ENCODE peak calls at places on chromosomes 5 and 9, in four cellular contexts. R is HepG2, I is WTC11, Z is SK-N-SH. F is an unnamed sample.

GRCh38 chr5:82384025-82384750 is 106.0 kb upstream of the RPS23 start:
- DNase-seq in R (no peak), I (no peak), Z (no peak), F (no peak)

GRCh38 chr5:137570070-137570469 is 70.9 kb upstream of the SPOCK1 start:
- DNase-seq in R (no peak), I (no peak), Z (no peak), F (no peak)

GRCh38 chr9:114958021-114958846 is 27.8 kb upstream of the TNFSF8 start:
- DNase-seq in R (no peak), I (no peak), Z (no peak), F (no peak)

GRCh38 chr5:95284512-95285405 is at the start of gene MCTP1:
- DNase-seq in R (no peak), I (peak; percentile 59), Z (peak; percentile 60), F (no peak)

GRCh38 chr9:23123048-23123632 is 676.5 kb downstream of the DMRTA1 start:
- DNase-seq in R (peak; percentile 5), I (peak; percentile 35), Z (peak; percentile 13), F (no peak)

GRCh38 chr5:55645304-55645703 is 66.8 kb downstream of the SLC38A9 start:
- DNase-seq in R (no peak), I (no peak), Z (no peak), F (no peak)

GRCh38 chr5:31194892-31195291 is 1.4 kb downstream of the CDH6 start:
- DNase-seq in R (no peak), I (no peak), Z (no peak), F (no peak)

GRCh38 chr5:119327018-119327417 is 28.8 kb upstream of the TNFAIP8 start:
- DNase-seq in R (no peak), I (no peak), Z (no peak), F (peak; percentile 53)

GRCh38 chr9:127176631-127177030 is 54.2 kb upstream of the ANGPTL2 start:
- DNase-seq in R (no peak), I (peak; percentile 1), Z (no peak), F (no peak)

GRCh38 chr5:142432369-142432863 is 107.6 kb upstream of the SPRY4 start:
- DNase-seq in R (no peak), I (no peak), Z (no peak), F (no peak)

GRCh38 chr5:633521-633955 is 21.4 kb downstream of the CEP72 start:
- DNase-seq in R (no peak), I (no peak), Z (no peak), F (no peak)

GRCh38 chr5:140548300-140548688 is 832 bp downstream of the EIF4EBP3 start:
- DNase-seq in R (no peak), I (no peak), Z (no peak), F (no peak)

GRCh38 chr9:133643362-133643755 is 7.2 kb downstream of the DBH start:
- DNase-seq in R (no peak), I (no peak), Z (no peak), F (no peak)

GRCh38 chr5:160449458-160449857 is 27.8 kb downstream of the PTTG1 start:
- DNase-seq in R (no peak), I (no peak), Z (no peak), F (no peak)

GRCh38 chr9:134666208-134666607 is 24.6 kb downstream of the COL5A1 start:
- DNase-seq in R (no peak), I (no peak), Z (no peak), F (no peak)

GRCh38 chr5:14745753-14746152 is 81.2 kb downstream of the OTULIN start:
- DNase-seq in R (no peak), I (no peak), Z (no peak), F (no peak)

GRCh38 chr5:378301-378891 is 56.9 kb downstream of the AHRR start:
- DNase-seq in R (no peak), I (no peak), Z (peak; percentile 4), F (no peak)

GRCh38 chr9:97848582-97849237 is 4.3 kb upstream of the FOXE1 start:
- DNase-seq in R (no peak), I (no peak), Z (no peak), F (no peak)

GRCh38 chr9:88789785-88790184 is 201.5 kb upstream of the S1PR3 start:
- DNase-seq in R (no peak), I (no peak), Z (no peak), F (no peak)

GRCh38 chr5:170503970-170504525 is at the start of gene KCNIP1:
- DNase-seq in R (no peak), I (peak; percentile 69), Z (peak; percentile 93), F (no peak)

GRCh38 chr5:1297243-1297642 is 2.4 kb upstream of the TERT start:
- DNase-seq in R (no peak), I (no peak), Z (no peak), F (no peak)

GRCh38 chr9:127133739-127134167 is 11.3 kb upstream of the ANGPTL2 start:
- DNase-seq in R (no peak), I (no peak), Z (no peak), F (no peak)

GRCh38 chr5:124650960-124651662 is 95.3 kb downstream of the ZNF608 start:
- DNase-seq in R (no peak), I (no peak), Z (no peak), F (peak; percentile 32)

GRCh38 chr5:138032028-138032571 is 779 bp downstream of the FAM13B start:
- DNase-seq in R (no peak), I (peak; percentile 67), Z (no peak), F (no peak)

GRCh38 chr5:158990979-158991378 is 108.7 kb downstream of the EBF1 start:
- DNase-seq in R (no peak), I (no peak), Z (no peak), F (no peak)

GRCh38 chr5:93782978-93783377 is 41.6 kb upstream of the POU5F2 start:
- DNase-seq in R (no peak), I (no peak), Z (no peak), F (no peak)

GRCh38 chr5:105587963-105588662 is 2025.5 kb upstream of the NUDT12 start:
- DNase-seq in R (no peak), I (no peak), Z (no peak), F (peak; percentile 13)

GRCh38 chr9:128689820-128690683 is 1.0 kb downstream of the SET start:
- DNase-seq in R (no peak), I (peak; percentile 36), Z (peak; percentile 93), F (peak; percentile 90)

GRCh38 chr9:133833388-133834025 is 95.4 kb upstream of the SARDH start:
- DNase-seq in R (no peak), I (no peak), Z (no peak), F (no peak)

GRCh38 chr9:36116593-36116992 is 19.9 kb upstream of the GLIPR2 start:
- DNase-seq in R (no peak), I (no peak), Z (no peak), F (no peak)

GRCh38 chr9:91162784-91163440 is 198.8 kb downstream of the AUH start:
- DNase-seq in R (no peak), I (no peak), Z (no peak), F (peak; percentile 46)

GRCh38 chr9:86350006-86350755 is 4.0 kb downstream of the TUT7 start:
- DNase-seq in R (no peak), I (no peak), Z (no peak), F (no peak)

GRCh38 chr5:170397059-170397458 is 7.9 kb upstream of the KCNMB1 start:
- DNase-seq in R (no peak), I (no peak), Z (no peak), F (no peak)

GRCh38 chr5:64635056-64635686 is 55.1 kb upstream of the SHISAL2B start:
- DNase-seq in R (no peak), I (no peak), Z (peak; percentile 8), F (peak; percentile 37)

GRCh38 chr5:42057254-42057690 is 132.2 kb downstream of the FBXO4 start:
- DNase-seq in R (peak; percentile 28), I (peak; percentile 72), Z (peak; percentile 46), F (peak; percentile 71)

GRCh38 chr5:117657591-117657990 is 1083.0 kb upstream of the SEMA6A start:
- DNase-seq in R (no peak), I (no peak), Z (peak; percentile 11), F (no peak)

GRCh38 chr5:160280384-160281090 is 31.8 kb downstream of the CCNJL start:
- DNase-seq in R (no peak), I (no peak), Z (no peak), F (no peak)

GRCh38 chr5:107889387-107889786 is 218.7 kb upstream of the EFNA5 start:
- DNase-seq in R (no peak), I (no peak), Z (no peak), F (no peak)
- TF ChIP-seq FOXJ3 in R (no peak), I (no peak), Z (no peak), F (no peak)

GRCh38 chr9:70466976-70467551 is 52.6 kb upstream of the KLF9 start:
- DNase-seq in R (no peak), I (no peak), Z (no peak), F (no peak)
- TF ChIP-seq FOXJ3 in R (no peak), I (no peak), Z (no peak), F (no peak)

GRCh38 chr5:179802950-179803562 is 3.6 kb downstream of the MGAT4B start:
- DNase-seq in R (no peak), I (peak; percentile 50), Z (no peak), F (no peak)
- TF ChIP-seq FOXJ3 in R (no peak), I (no peak), Z (no peak), F (no peak)

GRCh38 chr9:33748633-33749304 is 46.6 kb upstream of the PRSS3 start:
- DNase-seq in R (no peak), I (no peak), Z (no peak), F (no peak)

GRCh38 chr9:33750307-33750838 is 45.0 kb upstream of the PRSS3 start:
- DNase-seq in R (no peak), I (peak; percentile 23), Z (peak; percentile 85), F (no peak)

GRCh38 chr9:33752130-33752637 is 43.2 kb upstream of the PRSS3 start:
- DNase-seq in R (peak; percentile 76), I (no peak), Z (no peak), F (no peak)

GRCh38 chr9:33751536-33752129 is 43.7 kb upstream of the PRSS3 start:
- DNase-seq in R (no peak), I (no peak), Z (no peak), F (no peak)

GRCh38 chr9:33750839-33751339 is 44.5 kb upstream of the PRSS3 start:
- DNase-seq in R (no peak), I (peak; percentile 26), Z (peak; percentile 76), F (no peak)
- TF ChIP-seq FOXJ3 in R (no peak), I (no peak), Z (no peak), F (no peak)

F was measured in K562.